ENCODE peak calls at places on chromosomes 13 and 19, in six cellular contexts. H, X, B, R, F and I are unnamed samples.

GRCh38 chr13:96238241-96238640 is 148.3 kb downstream of the HS6ST3 start:
- DNase-seq in H (no peak), X (no peak), B (no peak), R (no peak), F (no peak), I (no peak)

GRCh38 chr13:113971471-113972231 is 2.2 kb downstream of the C13orf46 start:
- DNase-seq in H (no peak), X (no peak), B (no peak), R (no peak), F (peak; percentile 4), I (peak; percentile 52)

GRCh38 chr19:28531979-28532378 is 681.0 kb downstream of the UQCRFS1 start:
- DNase-seq in H (no peak), X (no peak), B (no peak), R (no peak), F (no peak), I (no peak)

GRCh38 chr13:22793598-22794134 is 387.1 kb upstream of the SGCG start:
- DNase-seq in H (no peak), X (no peak), B (no peak), R (no peak), F (no peak), I (no peak)

GRCh38 chr19:39871362-39871761 is 25.2 kb upstream of the FBL start:
- DNase-seq in H (no peak), X (no peak), B (no peak), R (no peak), F (no peak), I (peak; percentile 26)

GRCh38 chr19:49771674-49772139 is 4.9 kb downstream of the AP2A1 start:
- DNase-seq in H (no peak), X (no peak), B (peak; percentile 33), R (no peak), F (no peak), I (no peak)

GRCh38 chr13:52711277-52711676 is 28.3 kb downstream of the CNMD start:
- DNase-seq in H (no peak), X (no peak), B (no peak), R (no peak), F (no peak), I (peak; percentile 32)

GRCh38 chr13:113597386-113598080 is 13.0 kb downstream of the TFDP1 start:
- DNase-seq in H (no peak), X (no peak), B (no peak), R (no peak), F (no peak), I (peak; percentile 59)

GRCh38 chr13:34416833-34417425 is 525.1 kb upstream of the NBEA start:
- DNase-seq in H (no peak), X (peak; percentile 56), B (no peak), R (no peak), F (peak; percentile 42), I (no peak)

GRCh38 chr19:51751655-51752054 is at the start of gene FPR1:
- DNase-seq in H (no peak), X (no peak), B (peak; percentile 59), R (no peak), F (no peak), I (no peak)

GRCh38 chr13:36685912-36686311 is 12.1 kb downstream of the SERTM1 start:
- DNase-seq in H (no peak), X (no peak), B (no peak), R (no peak), F (no peak), I (no peak)

GRCh38 chr19:20325151-20325550 is 158.1 kb downstream of the ZNF486 start:
- DNase-seq in H (no peak), X (no peak), B (no peak), R (no peak), F (no peak), I (no peak)

GRCh38 chr19:16421982-16422381 is 49.8 kb downstream of the EPS15L1 start:
- DNase-seq in H (no peak), X (no peak), B (no peak), R (no peak), F (no peak), I (no peak)

GRCh38 chr13:94224670-94225069 is 254.8 kb downstream of the DCT start:
- DNase-seq in H (no peak), X (no peak), B (no peak), R (no peak), F (no peak), I (no peak)

GRCh38 chr19:4539697-4540581 is at the start of gene LRG1:
- DNase-seq in H (peak; percentile 30), X (no peak), B (peak; percentile 50), R (no peak), F (peak; percentile 9), I (peak; percentile 82)

GRCh38 chr19:35295792-35296462 is 4.0 kb downstream of the MAG start:
- DNase-seq in H (no peak), X (no peak), B (peak; percentile 92), R (peak; percentile 34), F (no peak), I (peak; percentile 82)

GRCh38 chr13:78977311-78977710 is 318.4 kb upstream of the OBI1 start:
- DNase-seq in H (no peak), X (no peak), B (no peak), R (no peak), F (no peak), I (no peak)

DNA sequence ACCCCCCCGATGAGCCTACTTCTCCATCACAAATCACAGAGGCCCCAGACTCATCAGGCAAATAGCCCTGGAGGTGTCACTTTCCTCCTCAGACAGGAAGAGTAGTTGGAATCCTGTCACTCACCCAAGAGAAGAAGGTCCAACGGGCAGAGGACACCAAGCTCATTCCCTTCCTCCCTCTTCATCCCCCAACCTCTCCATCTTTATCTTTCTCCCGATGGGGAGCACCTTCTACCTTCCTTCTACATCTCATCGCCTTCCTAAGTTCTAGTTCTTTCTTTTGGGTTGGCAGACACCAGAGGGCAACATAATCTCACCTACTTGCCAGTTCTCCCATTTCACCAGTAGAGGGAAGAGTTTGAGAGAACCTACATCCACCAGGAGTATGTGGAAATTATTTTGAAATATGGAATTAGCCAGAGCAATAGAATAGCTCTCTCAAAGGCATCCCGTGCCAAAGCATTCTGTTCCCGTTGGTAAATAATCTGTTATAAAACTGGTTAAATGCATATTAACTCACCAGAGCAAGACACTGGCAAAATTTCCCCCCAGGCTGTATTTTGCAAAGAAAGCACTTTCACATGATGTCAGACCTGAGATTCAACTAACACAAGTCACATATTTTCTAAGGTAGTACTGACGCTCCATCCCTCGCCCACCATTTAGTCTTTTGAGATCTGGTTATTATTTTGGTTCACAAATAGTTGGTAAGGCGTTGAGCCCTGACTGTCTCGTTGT is 55.0 kb downstream of the ZIC5 start:
- DNase-seq in H (peak; percentile 72), X (no peak), B (peak; percentile 30), R (peak; percentile 54), F (no peak), I (peak; percentile 89)
- H3K4me3 ChIP-seq in H (no peak overlapping the region), X (no peak overlapping the region), B (no peak overlapping the region), R (no peak overlapping the region), F (no peak overlapping the region), I (no peak overlapping the region)

GRCh38 chr19:38458991-38459390 is 25.5 kb downstream of the RYR1 start:
- DNase-seq in H (no peak), X (no peak), B (no peak), R (no peak), F (no peak), I (no peak)

GRCh38 chr19:38457690-38458405 is 24.4 kb downstream of the RYR1 start:
- DNase-seq in H (no peak), X (no peak), B (no peak), R (no peak), F (no peak), I (no peak)

GRCh38 chr19:38455031-38455430 is 21.5 kb downstream of the RYR1 start:
- DNase-seq in H (no peak), X (no peak), B (peak; percentile 14), R (no peak), F (no peak), I (no peak)

GRCh38 chr19:38453596-38453995 is 20.1 kb downstream of the RYR1 start:
- DNase-seq in H (no peak), X (no peak), B (no peak), R (no peak), F (no peak), I (peak; percentile 41)

GRCh38 chr19:38457202-38457601 is 23.7 kb downstream of the RYR1 start:
- DNase-seq in H (no peak), X (no peak), B (no peak), R (no peak), F (no peak), I (no peak)
- H3K36me3 ChIP-seq in H (no peaks in the 10 kb centered on the region), X (no peaks in the 10 kb centered on the region), B (no peaks in the 10 kb centered on the region), R (no peaks in the 10 kb centered on the region), F (no peaks in the 10 kb centered on the region), I (peaks cover 32% of the 10 kb centered on the region)

GRCh38 chr19:47569331-47569730 is 3.6 kb downstream of the ZNF541 start:
- DNase-seq in H (no peak), X (no peak), B (no peak), R (no peak), F (no peak), I (no peak)

GRCh38 chr19:47572635-47573034 is 313 bp downstream of the ZNF541 start:
- DNase-seq in H (no peak), X (no peak), B (no peak), R (no peak), F (no peak), I (peak; percentile 50)

GRCh38 chr19:47573076-47574026 is at the start of gene ZNF541:
- DNase-seq in H (peak; percentile 40), X (peak; percentile 72), B (no peak), R (peak; percentile 85), F (peak; percentile 59), I (peak; percentile 74)
- H3K4me3 ChIP-seq in H (peak within 1 kb of the TSS; percentile 36), X (peak within 1 kb of the TSS; percentile 35), B (no peak within 1 kb of the TSS), R (no peak within 1 kb of the TSS), F (no peak within 1 kb of the TSS), I (no peak within 1 kb of the TSS)

GRCh38 chr13:111225184-111225583 is 95.3 kb upstream of the TEX29 start:
- DNase-seq in H (no peak), X (no peak), B (no peak), R (no peak), F (no peak), I (no peak)

GRCh38 chr13:111227405-111227804 is 93.0 kb upstream of the TEX29 start:
- DNase-seq in H (no peak), X (no peak), B (no peak), R (no peak), F (no peak), I (no peak)

GRCh38 chr13:111230385-111230930 is 90.0 kb upstream of the TEX29 start:
- DNase-seq in H (no peak), X (no peak), B (no peak), R (no peak), F (no peak), I (no peak)

GRCh38 chr13:111225810-111226546 is 94.5 kb upstream of the TEX29 start:
- DNase-seq in H (no peak), X (no peak), B (no peak), R (no peak), F (no peak), I (no peak)

DNA sequence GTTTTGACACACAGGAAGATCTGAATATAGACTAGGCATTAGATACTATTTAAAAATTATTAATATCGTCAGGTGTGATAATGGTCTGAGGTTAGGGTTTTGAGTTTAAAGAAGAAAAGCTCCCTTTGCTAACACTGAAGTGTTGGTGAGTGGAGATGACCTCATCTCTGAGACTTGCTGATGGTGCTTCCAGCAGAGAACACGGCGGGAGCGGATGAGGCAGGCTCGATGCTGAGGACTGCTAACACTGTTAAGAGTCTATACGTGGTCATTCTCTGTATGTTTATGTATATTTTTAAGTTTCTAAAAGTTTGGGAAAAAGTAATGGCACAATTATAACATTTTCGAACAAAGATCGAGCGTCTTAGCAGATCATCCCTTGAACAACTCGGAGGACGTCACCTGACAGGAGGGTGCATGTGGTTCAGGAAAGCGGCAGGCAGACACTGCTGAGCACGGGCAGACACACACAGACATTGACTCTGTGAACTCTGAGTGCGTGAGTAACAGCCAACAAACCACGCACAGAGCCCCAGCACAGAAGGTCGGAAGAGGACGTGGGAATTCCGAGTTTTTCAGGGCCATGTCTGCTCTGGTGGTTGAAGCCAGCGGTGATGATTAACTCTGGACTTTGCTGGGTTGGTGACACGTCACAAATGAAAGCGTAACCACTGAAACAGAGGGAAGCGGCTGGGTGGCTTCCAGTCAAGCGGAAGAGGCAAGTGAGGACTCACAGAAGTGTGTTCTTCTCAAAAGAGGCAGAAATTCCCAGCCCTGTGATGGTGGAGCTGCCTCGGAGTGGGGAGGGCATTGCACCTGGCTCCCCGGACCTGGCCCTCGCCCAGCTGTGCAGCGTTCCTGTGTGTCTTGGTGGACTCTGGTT is 91.9 kb upstream of the TEX29 start:
- DNase-seq in H (no peak), X (no peak), B (no peak), R (no peak), F (no peak), I (no peak)
- H3K36me3 ChIP-seq in H (peaks cover 18% of the 10 kb centered on the region), X (no peaks in the 10 kb centered on the region), B (peaks cover 73% of the 10 kb centered on the region), R (peaks cover 28% of the 10 kb centered on the region), F (no peaks in the 10 kb centered on the region), I (no peaks in the 10 kb centered on the region)